ENCODE peak calls at places on chromosomes 2 and 18, in eight cellular contexts. M, R, B, O, V, C, L and X are unnamed samples.

GRCh38 chr2:72952110-72952823 is 34.9 kb downstream of the EMX1 start:
- DNase-seq in C (no peak), B (no peak), O (no peak), L (no peak), R (no peak), M (no peak), V (no peak), X (no peak)

GRCh38 chr2:108586631-108587030 is 52.4 kb downstream of the LIMS1 start:
- DNase-seq in O (no peak), M (no peak), V (no peak), C (no peak), B (no peak), L (peak; percentile 51), R (no peak), X (no peak)

GRCh38 chr2:131394147-131394931 is 30.4 kb upstream of the RAB6D start:
- DNase-seq in R (peak; percentile 65), O (peak; percentile 29), C (no peak), B (peak; percentile 80), M (no peak), L (no peak), V (no peak), X (no peak)

GRCh38 chr2:9154061-9154460 is 52.6 kb upstream of the ASAP2 start:
- DNase-seq in L (no peak), O (no peak), B (no peak), C (no peak), R (no peak), V (no peak), M (no peak), X (no peak)

GRCh38 chr18:56747032-56747658 is 96.0 kb downstream of the WDR7 start:
- DNase-seq in V (no peak), M (no peak), B (no peak), L (no peak), R (no peak), O (no peak), C (no peak), X (no peak)

GRCh38 chr2:24620936-24621335 is 129.9 kb downstream of the NCOA1 start:
- DNase-seq in B (no peak), L (no peak), V (no peak), C (no peak), M (no peak), R (peak; percentile 50), O (no peak), X (no peak)

GRCh38 chr2:47872941-47873340 is 33.4 kb downstream of the FBXO11 start:
- DNase-seq in B (no peak), O (no peak), C (no peak), L (no peak), V (no peak), R (no peak), M (no peak), X (no peak)

GRCh38 chr2:238761802-238762373 is 86.0 kb upstream of the TWIST2 start:
- DNase-seq in O (no peak), M (no peak), L (peak; percentile 27), C (no peak), V (no peak), B (peak; percentile 82), R (peak; percentile 54), X (no peak)

GRCh38 chr2:217705461-217705860 is 297.3 kb downstream of the TNS1 start:
- DNase-seq in C (no peak), L (no peak), V (no peak), M (no peak), O (no peak), R (no peak), B (no peak), X (no peak)

GRCh38 chr18:63237911-63238710 is 81.5 kb downstream of the BCL2 start:
- DNase-seq in O (no peak), M (peak; percentile 81), R (peak; percentile 65), C (peak; percentile 82), L (peak; percentile 79), B (peak; percentile 51), V (no peak), X (no peak)

GRCh38 chr2:238856713-238857567 is 9.1 kb downstream of the TWIST2 start:
- DNase-seq in B (peak; percentile 21), V (no peak), L (no peak), C (no peak), O (no peak), M (no peak), R (no peak), X (no peak)

GRCh38 chr18:73842795-73843394 is 304.7 kb downstream of the FBXO15 start:
- DNase-seq in C (peak; percentile 26), R (peak; percentile 76), L (no peak), V (peak; percentile 6), M (peak; percentile 50), B (peak; percentile 61), O (peak; percentile 60), X (peak; percentile 11)

GRCh38 chr2:47041891-47042684 is 113.0 kb downstream of the STPG4 start:
- DNase-seq in B (peak; percentile 64), V (no peak), C (no peak), R (no peak), L (no peak), M (no peak), O (no peak), X (no peak)

GRCh38 chr18:62878305-62878704 is 163.0 kb downstream of the PHLPP1 start:
- DNase-seq in O (no peak), M (no peak), L (peak; percentile 34), C (no peak), V (no peak), R (no peak), B (no peak), X (no peak)

GRCh38 chr2:21395366-21395765 is 271.6 kb downstream of the TDRD15 start:
- DNase-seq in C (no peak), V (no peak), M (peak; percentile 12), L (no peak), R (peak; percentile 32), O (no peak), B (peak; percentile 33), X (no peak)

GRCh38 chr2:217902281-217903141 is 100.3 kb downstream of the TNS1 start:
- DNase-seq in B (no peak), R (peak; percentile 84), L (no peak), V (no peak), C (peak; percentile 61), M (peak; percentile 93), O (no peak), X (no peak)

GRCh38 chr18:9413586-9413985 is 61.7 kb upstream of the RALBP1 start:
- DNase-seq in B (no peak), L (no peak), C (no peak), R (no peak), O (no peak), M (no peak), V (no peak), X (no peak)